ENCODE peak calls at places on chromosomes 11 and 22, in four cellular contexts. M is esophagus squamous epithelium, K is tibial artery, U is SJSA1. I is an unnamed sample.

GRCh38 chr11:22558638-22559037 is 67.0 kb downstream of the FANCF start:
- DNase-seq in M (no peak), K (no peak), U (no peak), I (no peak)

GRCh38 chr22:38564669-38565068 is 5.3 kb downstream of the DMC1 start:
- DNase-seq in M (no peak), K (no peak), U (no peak), I (no peak)

GRCh38 chr11:73072935-73073481 is 69.1 kb downstream of the FCHSD2 start:
- DNase-seq in M (no peak), K (no peak), U (no peak), I (no peak)

GRCh38 chr11:78168539-78169477 is 19.6 kb downstream of the KCTD21 start:
- DNase-seq in M (no peak), K (peak; percentile 99), U (no peak), I (peak; percentile 90)

GRCh38 chr22:41302016-41302767 is 867 bp downstream of the ZC3H7B start:
- DNase-seq in M (no peak), K (no peak), U (no peak), I (no peak)

GRCh38 chr11:26599421-26599820 is 27.4 kb upstream of the MUC15 start:
- DNase-seq in M (no peak), K (no peak), U (no peak), I (no peak)

GRCh38 chr11:834371-835316 is 1.9 kb downstream of the CD151 start:
- DNase-seq in M (no peak), K (peak; percentile 96), U (peak; percentile 88), I (peak; percentile 90)

GRCh38 chr11:63670738-63671321 is 346 bp downstream of the ATL3 start:
- DNase-seq in M (no peak), K (peak; percentile 81), U (peak; percentile 74), I (peak; percentile 66)

GRCh38 chr11:72641900-72642814 is 32.1 kb downstream of the PDE2A start:
- DNase-seq in M (no peak), K (peak; percentile 73), U (no peak), I (peak; percentile 45)

GRCh38 chr11:82859746-82860145 is 40.5 kb downstream of the PRCP start:
- DNase-seq in M (no peak), K (no peak), U (no peak), I (no peak)

GRCh38 chr11:122440783-122441701 is 214.5 kb upstream of the UBASH3B start:
- DNase-seq in M (no peak), K (peak; percentile 75), U (no peak), I (peak; percentile 47)

GRCh38 chr22:27671413-27671721 is 130.2 kb downstream of the MN1 start:
- DNase-seq in M (no peak), K (no peak), U (no peak), I (no peak)

GRCh38 chr22:39306456-39307361 is 12.7 kb downstream of the RPL3 start:
- DNase-seq in M (no peak), K (no peak), U (peak; percentile 51), I (no peak)

GRCh38 chr22:23163665-23164064 is 16.6 kb upstream of the BCR start:
- DNase-seq in M (no peak), K (no peak), U (no peak), I (no peak)

GRCh38 chr11:107744736-107745135 is 32.9 kb upstream of the SLN start:
- DNase-seq in M (no peak), K (no peak), U (no peak), I (no peak)

GRCh38 chr11:123300874-123301695 is 106.0 kb upstream of the CLMP start:
- DNase-seq in M (no peak), K (no peak), U (no peak), I (no peak)

GRCh38 chr22:21978564-21979386 is 3.8 kb downstream of the TOP3B start:
- DNase-seq in M (no peak), K (no peak), U (no peak), I (no peak)

GRCh38 chr11:21810650-21811049 is 382.2 kb upstream of the ANO5 start:
- DNase-seq in M (no peak), K (no peak), U (no peak), I (no peak)

GRCh38 chr11:16977136-16978020 is 36.8 kb downstream of the PLEKHA7 start:
- DNase-seq in M (no peak), K (no peak), U (no peak), I (no peak)

GRCh38 chr22:30245985-30246901 is at the start of gene LIF:
- DNase-seq in M (no peak), K (no peak), U (no peak), I (no peak)

GRCh38 chr11:126993599-126993998 is 7.0 kb downstream of the KIRREL3 start:
- DNase-seq in M (no peak), K (no peak), U (peak; percentile 73), I (no peak)

GRCh38 chr22:18997925-18998315 is 61.8 kb upstream of the PRODH start:
- DNase-seq in M (no peak), K (no peak), U (no peak), I (no peak)

GRCh38 chr11:82305123-82305522 is 428.5 kb downstream of the FAM181B start:
- DNase-seq in M (no peak), K (no peak), U (no peak), I (no peak)

GRCh38 chr22:17738386-17739128 is 35.7 kb downstream of the BID start:
- DNase-seq in M (no peak), K (no peak), U (no peak), I (no peak)

GRCh38 chr11:66004186-66004585 is 1.9 kb downstream of the BANF1 start:
- DNase-seq in M (no peak), K (no peak), U (no peak), I (no peak)

GRCh38 chr22:19966908-19967750 is 25.5 kb upstream of the TXNRD2 start:
- DNase-seq in M (no peak), K (no peak), U (no peak), I (no peak)

GRCh38 chr11:61487342-61488025 is 21.1 kb upstream of the LRRC10B start:
- DNase-seq in M (no peak), K (no peak), U (no peak), I (no peak)

GRCh38 chr11:124069429-124070401 is 28.6 kb upstream of the OR10G7 start:
- DNase-seq in M (no peak), K (no peak), U (peak; percentile 62), I (no peak)

GRCh38 chr22:50169181-50169759 is 1.3 kb upstream of the PANX2 start:
- DNase-seq in M (no peak), K (no peak), U (no peak), I (no peak)

GRCh38 chr22:42662114-42663021 is 13.2 kb upstream of the CYB5R3 start:
- DNase-seq in M (no peak), K (peak; percentile 89), U (peak; percentile 79), I (peak; percentile 84)

GRCh38 chr11:115501504-115501894 is 2.7 kb downstream of the CADM1 start:
- DNase-seq in M (no peak), K (no peak), U (no peak), I (no peak)

GRCh38 chr11:115499891-115500290 is 4.3 kb downstream of the CADM1 start:
- DNase-seq in M (no peak), K (no peak), U (no peak), I (no peak)

GRCh38 chr11:115501895-115502589 is 2.2 kb downstream of the CADM1 start:
- DNase-seq in M (no peak), K (no peak), U (no peak), I (no peak)

GRCh38 chr11:115499241-115499799 is 4.9 kb downstream of the CADM1 start:
- DNase-seq in M (no peak), K (no peak), U (no peak), I (no peak)

GRCh38 chr11:115500547-115501503 is 3.4 kb downstream of the CADM1 start:
- DNase-seq in M (no peak), K (no peak), U (no peak), I (no peak)
- H3K4me1 ChIP-seq in M (peaks cover 10% of the 10 kb centered on the region), K (peaks cover 24% of the 10 kb centered on the region), U (peaks cover 11% of the 10 kb centered on the region), I (no peaks in the 10 kb centered on the region)

DNA sequence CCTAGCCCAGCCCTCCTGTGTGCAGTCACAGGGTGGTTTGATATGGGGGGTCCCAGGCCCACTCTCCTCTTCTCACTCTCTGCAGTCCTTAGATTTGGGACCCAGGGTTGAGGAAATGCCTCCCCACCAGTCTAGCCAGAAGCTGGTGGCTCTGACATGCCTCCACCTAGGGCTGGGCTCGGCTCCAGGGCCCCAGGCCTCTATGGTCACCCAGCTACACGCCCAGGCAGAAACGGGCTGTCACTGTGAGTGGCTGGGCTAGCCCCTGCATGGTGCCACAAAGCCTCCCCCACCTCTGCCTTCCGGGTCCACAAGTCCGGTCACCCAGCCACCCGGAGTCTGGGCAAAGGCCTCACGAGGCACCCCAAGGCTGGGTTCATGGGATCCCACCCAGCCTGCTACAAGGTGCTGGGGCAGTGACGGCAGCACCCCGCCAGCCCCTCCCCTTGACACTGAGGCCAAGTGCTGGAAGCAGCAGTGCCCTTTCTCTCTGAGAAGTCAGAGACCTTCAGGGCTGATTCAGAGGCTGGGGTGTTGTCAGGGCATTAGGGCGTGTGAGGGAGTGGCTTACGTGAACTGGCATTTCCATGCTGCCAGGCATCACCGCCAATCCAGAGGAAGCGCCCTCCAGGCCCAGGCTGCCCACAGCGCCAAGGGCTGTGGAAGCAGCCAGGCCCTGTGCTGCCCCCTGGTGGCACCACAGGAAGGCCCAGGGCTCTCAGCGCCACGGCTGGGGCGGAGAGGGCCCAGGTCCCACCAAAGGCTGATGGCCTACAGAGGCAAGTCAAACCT is 638 bp upstream of the PITPNM1 start:
- DNase-seq in M (peak; percentile 57), K (peak; percentile 97), U (peak; percentile 96), I (peak; percentile 94)
- H3K27ac ChIP-seq in M (peak overlapping the region; percentile 97), K (peak overlapping the region; percentile 92), U (peak overlapping the region; percentile 1), I (peak overlapping the region; percentile 99)

DNA sequence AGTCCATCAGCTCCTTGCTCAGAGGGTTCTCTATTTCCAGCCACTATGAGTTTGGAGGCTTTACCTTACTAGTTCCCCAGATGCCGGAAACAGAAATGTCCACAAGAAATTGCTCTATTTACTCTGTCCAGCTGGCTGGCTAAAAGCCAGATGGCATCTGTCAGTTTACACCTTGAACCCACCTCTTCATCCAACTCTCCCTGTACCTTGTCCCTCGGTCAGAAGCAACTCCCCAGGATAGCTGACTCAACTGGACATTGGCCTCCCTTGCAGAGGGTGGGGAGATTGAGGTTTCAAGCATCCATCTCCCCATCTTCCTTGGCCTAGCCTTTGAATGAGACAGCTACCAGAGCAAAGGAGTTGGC is 1.7 kb downstream of the C2CD2L start:
- DNase-seq in M (no peak), K (no peak), U (no peak), I (no peak)
- H3K4me3 ChIP-seq in M (peak overlapping the region; percentile 97), K (peak overlapping the region; percentile 95), U (no peak overlapping the region), I (peak overlapping the region; percentile 87)

GRCh38 chr22:43897751-43898261 is 6.0 kb upstream of the PNPLA5 start:
- DNase-seq in M (no peak), K (no peak), U (peak; percentile 70), I (no peak)
- H3K4me1 ChIP-seq in M (no peaks in the 10 kb centered on the region), K (no peaks in the 10 kb centered on the region), U (peaks cover 25% of the 10 kb centered on the region), I (no peaks in the 10 kb centered on the region)

DNA sequence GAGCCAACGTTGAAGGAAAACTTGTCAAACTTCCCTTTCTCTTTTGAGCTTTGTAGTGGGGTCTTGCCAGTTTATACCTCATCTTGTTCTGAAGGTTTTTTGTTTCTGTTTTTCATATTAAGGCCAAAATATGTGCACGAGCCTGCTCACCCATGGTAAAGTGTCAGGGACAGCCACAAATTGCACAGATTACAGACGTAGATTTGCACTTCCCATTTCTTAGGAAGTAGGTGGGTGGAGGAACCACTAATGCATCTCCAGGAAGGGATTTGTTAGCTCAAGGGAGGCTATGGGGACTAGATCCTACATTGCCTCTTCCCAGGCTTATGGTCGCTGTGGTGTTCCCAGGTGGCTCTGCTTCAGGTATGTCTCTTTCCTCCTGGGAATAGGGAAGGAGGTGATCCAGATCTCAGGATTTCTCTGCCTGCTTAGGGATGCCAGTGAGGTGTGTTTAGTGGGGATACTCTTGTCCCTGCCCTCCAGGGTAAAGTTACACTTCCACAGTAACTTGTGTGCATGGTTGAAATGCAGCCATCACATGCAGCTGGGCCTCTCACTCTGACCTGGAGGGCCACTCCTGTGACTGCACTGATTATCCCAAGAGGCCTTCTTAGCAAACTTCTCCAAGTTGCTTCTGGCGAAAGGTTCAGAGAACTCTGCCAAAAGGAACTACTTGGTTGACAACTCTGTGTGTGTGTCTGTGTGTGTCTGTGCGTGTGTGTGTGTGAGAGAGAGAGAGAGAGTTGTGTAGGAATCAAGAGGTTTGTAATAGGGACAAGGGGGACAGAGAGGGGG is 9.8 kb downstream of the PPFIBP2 start:
- DNase-seq in M (no peak), K (no peak), U (no peak), I (no peak)
- H3K27ac ChIP-seq in M (no peak overlapping the region), K (no peak overlapping the region), U (no peak overlapping the region), I (no peak overlapping the region)

I was measured in heart left ventricle.